ENCODE peak calls at places on chromosomes 3 and 15, in five cellular contexts. O is SK-N-SH, U is HCT116, A is HepG2, Q is K562. M is an unnamed sample.

GRCh38 chr3:127276396-127276795 is 11.4 kb downstream of the PRR20G start:
- DNase-seq in U (no peak), O (no peak), A (no peak), Q (no peak), M (no peak)

GRCh38 chr15:55742498-55742926 is 440 bp downstream of the PRTG start:
- DNase-seq in Q (no peak), O (no peak), U (no peak), A (no peak), M (no peak)

GRCh38 chr3:73498764-73499622 is 125.7 kb downstream of the PDZRN3 start:
- DNase-seq in O (no peak), U (no peak), Q (no peak), A (no peak), M (no peak)

GRCh38 chr3:69807674-69808073 is 68.4 kb downstream of the MITF start:
- DNase-seq in Q (no peak), A (no peak), U (no peak), O (no peak), M (no peak)

GRCh38 chr3:159782724-159783421 is 205.8 kb upstream of the IL12A start:
- DNase-seq in A (peak; percentile 82), Q (no peak), U (no peak), O (no peak), M (no peak)

GRCh38 chr15:39586387-39587171 is 5.7 kb downstream of the THBS1 start:
- DNase-seq in O (no peak), Q (no peak), U (no peak), A (no peak), M (no peak)

GRCh38 chr3:127454051-127454450 is 136.5 kb downstream of the TPRA1 start:
- DNase-seq in A (no peak), Q (no peak), U (no peak), O (no peak), M (no peak)

GRCh38 chr15:77497942-77498361 is 77.3 kb downstream of the HMG20A start:
- DNase-seq in O (peak; percentile 43), U (no peak), A (no peak), Q (no peak), M (no peak)

GRCh38 chr3:32200490-32200889 is 38.0 kb upstream of the CMTM8 start:
- DNase-seq in O (no peak), Q (no peak), U (no peak), A (no peak), M (no peak)

GRCh38 chr3:74273091-74273490 is 341.4 kb downstream of the CNTN3 start:
- DNase-seq in Q (no peak), A (no peak), O (no peak), U (no peak), M (no peak)

GRCh38 chr3:195522254-195523023 is 20.7 kb downstream of the PPP1R2 start:
- DNase-seq in U (no peak), Q (peak; percentile 51), O (peak; percentile 61), A (no peak), M (no peak)

GRCh38 chr3:94525039-94525438 is 462.2 kb downstream of the NSUN3 start:
- DNase-seq in U (no peak), A (peak; percentile 60), O (no peak), Q (no peak), M (no peak)

GRCh38 chr15:26721231-26721630 is 51.6 kb downstream of the GABRB3 start:
- DNase-seq in Q (no peak), O (no peak), U (no peak), A (no peak), M (no peak)

GRCh38 chr3:13004376-13004775 is 68.9 kb downstream of the IQSEC1 start:
- DNase-seq in Q (no peak), O (no peak), U (no peak), A (no peak), M (no peak)

GRCh38 chr3:140904521-140904920 is 37.1 kb upstream of the SLC25A36 start:
- DNase-seq in O (no peak), U (no peak), Q (no peak), A (no peak), M (no peak)

GRCh38 chr3:104521606-104522336 is 844.9 kb upstream of the ALCAM start:
- DNase-seq in U (no peak), A (no peak), O (no peak), Q (no peak), M (no peak)

GRCh38 chr15:26729581-26729980 is 43.3 kb downstream of the GABRB3 start:
- DNase-seq in Q (no peak), O (no peak), U (no peak), A (no peak), M (no peak)

GRCh38 chr3:49377483-49377882 is 19.3 kb upstream of the GPX1 start:
- DNase-seq in A (no peak), Q (no peak), U (no peak), O (no peak), M (no peak)

GRCh38 chr3:161295325-161295724 is 74.2 kb downstream of the NMD3 start:
- DNase-seq in A (peak; percentile 8), O (no peak), U (no peak), Q (no peak), M (no peak)

GRCh38 chr3:148372476-148372875 is 325.2 kb upstream of the AGTR1 start:
- DNase-seq in A (no peak), O (no peak), U (no peak), Q (no peak), M (no peak)

GRCh38 chr3:113746955-113747718 is at the start of gene ATP6V1A:
- DNase-seq in A (peak; percentile 11), Q (peak; percentile 78), U (no peak), O (peak; percentile 85), M (no peak)

GRCh38 chr3:113747719-113748046 is 848 bp downstream of the ATP6V1A start:
- DNase-seq in A (peak; percentile 9), U (no peak), O (no peak), Q (peak; percentile 9), M (no peak)

GRCh38 chr3:113746069-113746954 is at the start of gene NAA50:
- DNase-seq in U (peak; percentile 94), A (peak; percentile 95), O (peak; percentile 94), Q (peak; percentile 88), M (peak; percentile 89)

GRCh38 chr3:113744941-113745272 is 1.1 kb downstream of the NAA50 start:
- DNase-seq in A (no peak), U (no peak), O (no peak), Q (no peak), M (no peak)

GRCh38 chr3:113745273-113746068 is 578 bp downstream of the NAA50 start:
- DNase-seq in A (peak; percentile 79), O (peak; percentile 82), U (peak; percentile 80), Q (peak; percentile 79), M (peak; percentile 84)
- TF ChIP-seq POLR2AphosphoS5 in A (no peak), O (no peak), U (peak; percentile 47), Q (no peak), M (peak; percentile 60)

GRCh38 chr3:30940740-30941139 is 46.3 kb upstream of the GADL1 start:
- DNase-seq in U (no peak), O (no peak), Q (no peak), A (no peak), M (no peak)

GRCh38 chr3:30944124-30944523 is 49.7 kb upstream of the GADL1 start:
- DNase-seq in A (no peak), Q (no peak), O (no peak), U (no peak), M (no peak)

GRCh38 chr3:30941342-30941741 is 46.9 kb upstream of the GADL1 start:
- DNase-seq in U (no peak), Q (no peak), A (no peak), O (no peak), M (no peak)

GRCh38 chr3:30945291-30945690 is 50.8 kb upstream of the GADL1 start:
- DNase-seq in A (no peak), U (no peak), O (no peak), Q (no peak), M (no peak)

DNA sequence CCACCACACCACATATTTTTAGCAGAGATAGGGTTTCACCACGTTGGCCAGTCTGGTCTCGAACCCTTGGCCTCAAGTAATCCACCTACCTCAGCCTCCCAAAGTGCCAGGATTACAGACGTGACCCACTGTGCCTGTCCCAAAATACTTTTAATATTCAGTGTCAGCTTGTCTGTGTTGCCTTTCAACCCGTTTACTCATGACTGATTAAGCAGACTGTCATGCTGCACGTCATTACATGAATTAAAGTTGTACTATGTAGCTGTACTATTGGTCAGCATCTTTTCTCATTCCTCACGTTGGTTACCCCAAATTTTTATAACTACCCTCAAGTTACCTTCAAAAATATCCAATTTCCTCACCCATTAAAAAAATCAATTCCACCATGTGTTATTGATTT is 48.7 kb upstream of the GADL1 start:
- DNase-seq in Q (no peak), A (no peak), O (no peak), U (no peak), M (no peak)
- TF ChIP-seq SIN3A in Q (no peak), A (no peak), O (no peak), U (no peak), M (no peak)

GRCh38 chr3:39148116-39149058 is 5.0 kb downstream of the CSRNP1 start:
- DNase-seq in O (no peak), A (no peak), Q (peak; percentile 42), U (no peak), M (no peak)

GRCh38 chr3:39146083-39146501 is 7.3 kb downstream of the CSRNP1 start:
- DNase-seq in U (no peak), Q (no peak), O (no peak), A (no peak), M (no peak)

GRCh38 chr3:39146611-39147373 is 6.6 kb downstream of the CSRNP1 start:
- DNase-seq in A (peak; percentile 29), Q (peak; percentile 56), O (peak; percentile 61), U (peak; percentile 77), M (peak; percentile 67)

GRCh38 chr3:39147711-39148115 is 5.7 kb downstream of the CSRNP1 start:
- DNase-seq in O (no peak), A (no peak), Q (no peak), U (no peak), M (no peak)

DNA sequence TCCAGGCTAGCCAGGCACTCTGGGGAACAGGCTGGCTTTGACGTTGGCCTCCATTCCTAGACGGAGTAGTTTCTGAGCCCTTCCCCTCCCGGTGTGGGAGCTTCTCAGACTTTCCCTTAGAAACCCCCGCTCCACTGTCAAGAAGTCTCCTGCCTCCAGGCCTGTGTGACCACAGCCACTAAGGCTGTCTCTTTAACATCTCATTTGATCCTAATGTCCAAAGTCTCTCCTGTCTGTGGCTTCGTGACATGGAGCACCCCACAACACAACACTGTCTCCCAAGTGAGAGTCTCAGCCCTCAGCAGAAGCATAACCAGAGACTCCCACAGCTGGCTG is 6.0 kb downstream of the CSRNP1 start:
- DNase-seq in A (no peak), U (no peak), Q (no peak), O (no peak), M (no peak)
- H3K27ac ChIP-seq in A (peak overlapping the region; percentile 26), U (peak overlapping the region; percentile 34), Q (peak overlapping the region; percentile 35), O (peak overlapping the region; percentile 90), M (peak overlapping the region; percentile 79)

DNA sequence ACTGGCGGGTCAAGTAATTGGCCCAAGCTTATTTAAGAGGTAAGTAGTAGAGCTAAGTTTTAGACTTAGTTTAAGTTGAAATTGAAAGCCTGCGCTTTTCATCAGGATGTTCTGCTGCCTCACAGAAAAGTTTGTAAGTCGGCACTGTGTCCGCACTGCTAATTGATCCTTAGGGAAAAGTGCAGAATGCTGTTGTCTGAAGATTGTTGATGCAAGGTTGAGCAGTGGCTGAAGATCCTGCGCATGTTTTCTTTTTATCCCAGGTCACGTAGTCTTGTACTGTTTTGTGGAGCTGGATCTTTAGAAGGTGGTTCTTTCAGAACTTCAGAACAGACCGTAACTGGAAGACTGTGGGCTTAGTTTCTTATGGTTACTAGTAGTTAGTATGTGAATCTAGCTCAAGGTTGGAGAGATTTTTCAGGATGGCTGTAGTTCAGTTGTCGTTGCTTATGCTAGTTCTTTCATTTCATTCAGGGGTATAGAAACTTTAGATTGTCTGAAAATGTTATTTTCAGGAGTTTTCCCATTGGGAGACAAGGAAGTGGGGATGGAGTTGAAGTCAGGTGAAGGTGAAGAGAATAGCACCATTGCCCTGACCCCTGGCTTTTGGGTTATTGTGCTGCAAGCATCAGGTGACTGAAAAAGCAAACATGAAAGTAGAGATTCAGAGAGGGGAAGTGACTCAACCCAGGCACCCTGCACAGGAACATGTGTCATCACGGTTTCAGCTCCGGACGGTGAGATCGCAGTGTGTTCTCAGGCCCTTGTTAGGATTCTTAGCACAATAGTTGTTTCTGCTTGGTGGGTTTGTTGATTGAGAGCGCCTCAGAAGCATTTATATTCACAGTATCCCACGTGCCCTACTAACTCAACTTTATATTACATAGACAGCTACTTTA is 32.8 kb downstream of the AKAP13 start:
- DNase-seq in Q (no peak), A (peak; percentile 90), O (peak; percentile 27), U (peak; percentile 88), M (peak; percentile 97)
- TF ChIP-seq POLR2AphosphoS5 in Q (no peak), A (no peak), O (peak; percentile 49), U (peak; percentile 55), M (peak; percentile 57)

M was measured in Panc1.